ENCODE peak calls at places on chromosomes 6 and 20, in seven cellular contexts. One of them, this sample, is unnamed.

GRCh38 chr6:166950443-166950821 is 5.9 kb downstream of the RNASET2 start:
- DNase-seq in GM12878: no peak
- DNase-seq in WTC11: no peak
- DNase-seq in NB4: no peak
- DNase-seq in A549: no peak
- DNase-seq in HCT116: no peak
- DNase-seq in K562: no peak
- DNase-seq in this sample: no peak

GRCh38 chr20:48728042-48728837 is 99.6 kb downstream of the PREX1 start:
- DNase-seq in GM12878: no peak
- DNase-seq in WTC11: no peak
- DNase-seq in NB4: no peak
- DNase-seq in A549: no peak
- DNase-seq in HCT116: no peak
- DNase-seq in K562: no peak
- DNase-seq in this sample: no peak

GRCh38 chr20:61819921-61820825 is 245.5 kb downstream of the TAF4 start:
- DNase-seq in GM12878: no peak
- DNase-seq in WTC11: no peak
- DNase-seq in NB4: no peak
- DNase-seq in A549: no peak
- DNase-seq in HCT116: no peak
- DNase-seq in K562: no peak
- DNase-seq in this sample: no peak

GRCh38 chr6:149268768-149269167 is 48.7 kb upstream of the TAB2 start:
- DNase-seq in GM12878: no peak
- DNase-seq in WTC11: no peak
- DNase-seq in NB4: no peak
- DNase-seq in A549: no peak
- DNase-seq in HCT116: no peak
- DNase-seq in K562: no peak
- DNase-seq in this sample: no peak

GRCh38 chr20:58135441-58136170 is 92.8 kb downstream of the ANKRD60 start:
- DNase-seq in GM12878: no peak
- DNase-seq in WTC11: no peak
- DNase-seq in NB4: no peak
- DNase-seq in A549: no peak
- DNase-seq in HCT116: no peak
- DNase-seq in K562: no peak
- DNase-seq in this sample: no peak

GRCh38 chr6:117072134-117072533 is 193.2 kb upstream of the VGLL2 start:
- DNase-seq in GM12878: no peak
- DNase-seq in WTC11: no peak
- DNase-seq in NB4: no peak
- DNase-seq in A549: no peak
- DNase-seq in HCT116: no peak
- DNase-seq in K562: no peak
- DNase-seq in this sample: no peak

GRCh38 chr6:52548353-52548713 is 28.5 kb downstream of the TRAM2 start:
- DNase-seq in GM12878: no peak
- DNase-seq in WTC11: no peak
- DNase-seq in NB4: peak; percentile 8
- DNase-seq in A549: no peak
- DNase-seq in HCT116: no peak
- DNase-seq in K562: no peak
- DNase-seq in this sample: no peak

GRCh38 chr20:61807426-61808160 is 258.1 kb downstream of the TAF4 start:
- DNase-seq in GM12878: no peak
- DNase-seq in WTC11: peak; percentile 4
- DNase-seq in NB4: no peak
- DNase-seq in A549: no peak
- DNase-seq in HCT116: no peak
- DNase-seq in K562: no peak
- DNase-seq in this sample: no peak

GRCh38 chr20:61589055-61589385 is 337.0 kb downstream of the CDH4 start:
- DNase-seq in GM12878: no peak
- DNase-seq in WTC11: no peak
- DNase-seq in NB4: no peak
- DNase-seq in A549: peak; percentile 12
- DNase-seq in HCT116: no peak
- DNase-seq in K562: no peak
- DNase-seq in this sample: no peak

GRCh38 chr6:44811456-44811855 is 423.9 kb downstream of the CDC5L start:
- DNase-seq in GM12878: no peak
- DNase-seq in WTC11: no peak
- DNase-seq in NB4: no peak
- DNase-seq in A549: no peak
- DNase-seq in HCT116: no peak
- DNase-seq in K562: no peak
- DNase-seq in this sample: no peak

GRCh38 chr6:55937227-55937626 is 61.8 kb upstream of the BMP5 start:
- DNase-seq in GM12878: no peak
- DNase-seq in WTC11: no peak
- DNase-seq in NB4: peak; percentile 49
- DNase-seq in A549: no peak
- DNase-seq in HCT116: no peak
- DNase-seq in K562: no peak
- DNase-seq in this sample: no peak

GRCh38 chr6:104957301-104958177 is 632 bp downstream of the LIN28B start:
- DNase-seq in GM12878: no peak
- DNase-seq in WTC11: peak; percentile 66
- DNase-seq in NB4: peak; percentile 66
- DNase-seq in A549: peak; percentile 19
- DNase-seq in HCT116: no peak
- DNase-seq in K562: peak; percentile 55
- DNase-seq in this sample: peak; percentile 72

GRCh38 chr6:62652692-62653328 is 366.8 kb upstream of the KHDRBS2 start:
- DNase-seq in GM12878: no peak
- DNase-seq in WTC11: no peak
- DNase-seq in NB4: peak; percentile 26
- DNase-seq in A549: no peak
- DNase-seq in HCT116: peak; percentile 15
- DNase-seq in K562: no peak
- DNase-seq in this sample: no peak

GRCh38 chr20:13234961-13235360 is 13.9 kb downstream of the ISM1 start:
- DNase-seq in GM12878: no peak
- DNase-seq in WTC11: no peak
- DNase-seq in NB4: no peak
- DNase-seq in A549: no peak
- DNase-seq in HCT116: no peak
- DNase-seq in K562: no peak
- DNase-seq in this sample: no peak

GRCh38 chr20:35698298-35699126 is 640 bp downstream of the NFS1 start:
- DNase-seq in GM12878: no peak
- DNase-seq in WTC11: no peak
- DNase-seq in NB4: peak; percentile 61
- DNase-seq in A549: peak; percentile 33
- DNase-seq in HCT116: no peak
- DNase-seq in K562: peak; percentile 53
- DNase-seq in this sample: peak; percentile 50
- TF ChIP-seq MAX in GM12878: no peak
- TF ChIP-seq MAX in WTC11: no peak
- TF ChIP-seq MAX in NB4: no peak
- TF ChIP-seq MAX in A549: no peak
- TF ChIP-seq MAX in HCT116: no peak
- TF ChIP-seq MAX in K562: no peak
- TF ChIP-seq MAX in this sample: no peak

GRCh38 chr20:50381771-50382593 is 128.2 kb upstream of the PTPN1 start:
- DNase-seq in GM12878: peak; percentile 30
- DNase-seq in WTC11: no peak
- DNase-seq in NB4: peak; percentile 29
- DNase-seq in A549: no peak
- DNase-seq in HCT116: no peak
- DNase-seq in K562: no peak
- DNase-seq in this sample: no peak
- TF ChIP-seq MAX in GM12878: no peak
- TF ChIP-seq MAX in WTC11: no peak
- TF ChIP-seq MAX in NB4: peak; percentile 37
- TF ChIP-seq MAX in A549: no peak
- TF ChIP-seq MAX in HCT116: no peak
- TF ChIP-seq MAX in K562: no peak
- TF ChIP-seq MAX in this sample: no peak

GRCh38 chr6:32112436-32112980 is 3.4 kb upstream of the TNXB start:
- DNase-seq in GM12878: no peak
- DNase-seq in WTC11: no peak
- DNase-seq in NB4: no peak
- DNase-seq in A549: no peak
- DNase-seq in HCT116: no peak
- DNase-seq in K562: no peak
- DNase-seq in this sample: no peak

GRCh38 chr6:32113386-32114352 is 4.5 kb upstream of the TNXB start:
- DNase-seq in GM12878: no peak
- DNase-seq in WTC11: peak; percentile 70
- DNase-seq in NB4: no peak
- DNase-seq in A549: peak; percentile 34
- DNase-seq in HCT116: no peak
- DNase-seq in K562: peak; percentile 63
- DNase-seq in this sample: no peak

GRCh38 chr6:32116674-32117073 is 7.5 kb upstream of the TNXB start:
- DNase-seq in GM12878: no peak
- DNase-seq in WTC11: no peak
- DNase-seq in NB4: peak; percentile 44
- DNase-seq in A549: peak; percentile 51
- DNase-seq in HCT116: no peak
- DNase-seq in K562: peak; percentile 74
- DNase-seq in this sample: no peak

GRCh38 chr6:32115623-32116022 is 6.5 kb upstream of the TNXB start:
- DNase-seq in GM12878: no peak
- DNase-seq in WTC11: no peak
- DNase-seq in NB4: no peak
- DNase-seq in A549: no peak
- DNase-seq in HCT116: no peak
- DNase-seq in K562: no peak
- DNase-seq in this sample: no peak

GRCh38 chr6:32114853-32115252 is 5.7 kb upstream of the TNXB start:
- DNase-seq in GM12878: no peak
- DNase-seq in WTC11: no peak
- DNase-seq in NB4: no peak
- DNase-seq in A549: no peak
- DNase-seq in HCT116: no peak
- DNase-seq in K562: no peak
- DNase-seq in this sample: no peak
- TF ChIP-seq MAX in GM12878: no peak
- TF ChIP-seq MAX in WTC11: no peak
- TF ChIP-seq MAX in NB4: no peak
- TF ChIP-seq MAX in A549: no peak
- TF ChIP-seq MAX in HCT116: no peak
- TF ChIP-seq MAX in K562: no peak
- TF ChIP-seq MAX in this sample: no peak

GRCh38 chr6:140376209-140376608 is 1001.8 kb upstream of the CITED2 start:
- DNase-seq in GM12878: no peak
- DNase-seq in WTC11: no peak
- DNase-seq in NB4: no peak
- DNase-seq in A549: no peak
- DNase-seq in HCT116: no peak
- DNase-seq in K562: no peak
- DNase-seq in this sample: no peak

GRCh38 chr6:140382351-140382750 is 1007.9 kb upstream of the CITED2 start:
- DNase-seq in GM12878: no peak
- DNase-seq in WTC11: no peak
- DNase-seq in NB4: no peak
- DNase-seq in A549: no peak
- DNase-seq in HCT116: no peak
- DNase-seq in K562: no peak
- DNase-seq in this sample: no peak

GRCh38 chr6:140385686-140386085 is 1011.2 kb upstream of the CITED2 start:
- DNase-seq in GM12878: no peak
- DNase-seq in WTC11: no peak
- DNase-seq in NB4: no peak
- DNase-seq in A549: no peak
- DNase-seq in HCT116: no peak
- DNase-seq in K562: no peak
- DNase-seq in this sample: no peak

GRCh38 chr6:140380371-140381218 is 1006.1 kb upstream of the CITED2 start:
- DNase-seq in GM12878: no peak
- DNase-seq in WTC11: no peak
- DNase-seq in NB4: peak; percentile 14
- DNase-seq in A549: no peak
- DNase-seq in HCT116: no peak
- DNase-seq in K562: no peak
- DNase-seq in this sample: no peak

DNA sequence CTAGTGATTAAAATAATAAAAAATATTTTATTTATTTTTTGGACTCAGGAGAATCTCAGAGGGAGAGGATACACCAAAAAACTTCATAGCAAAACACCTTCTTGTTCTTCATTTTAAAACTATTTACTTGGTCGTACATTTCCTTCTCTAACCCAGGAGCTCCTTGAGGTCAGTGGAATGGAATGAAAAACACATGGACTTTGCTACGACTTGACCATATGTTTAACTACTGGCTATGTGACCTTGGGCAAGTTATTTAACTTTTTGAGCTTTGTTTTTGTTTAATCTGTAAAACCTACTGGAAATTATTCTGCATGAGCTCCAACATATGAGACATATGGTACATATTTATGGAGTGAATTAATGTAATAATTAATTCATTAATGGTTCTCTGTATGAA is 1005.5 kb upstream of the CITED2 start:
- DNase-seq in GM12878: no peak
- DNase-seq in WTC11: no peak
- DNase-seq in NB4: no peak
- DNase-seq in A549: no peak
- DNase-seq in HCT116: no peak
- DNase-seq in K562: no peak
- DNase-seq in this sample: no peak
- TF ChIP-seq MAX in GM12878: no peak
- TF ChIP-seq MAX in WTC11: no peak
- TF ChIP-seq MAX in NB4: no peak
- TF ChIP-seq MAX in A549: no peak
- TF ChIP-seq MAX in HCT116: no peak
- TF ChIP-seq MAX in K562: no peak
- TF ChIP-seq MAX in this sample: no peak

GRCh38 chr20:36919715-36920333 is 31.7 kb downstream of the SAMHD1 start:
- DNase-seq in GM12878: peak; percentile 13
- DNase-seq in WTC11: no peak
- DNase-seq in NB4: peak; percentile 69
- DNase-seq in A549: peak; percentile 50
- DNase-seq in HCT116: peak; percentile 49
- DNase-seq in K562: peak; percentile 62
- DNase-seq in this sample: no peak

GRCh38 chr20:36920334-36920730 is 31.2 kb downstream of the SAMHD1 start:
- DNase-seq in GM12878: no peak
- DNase-seq in WTC11: no peak
- DNase-seq in NB4: no peak
- DNase-seq in A549: no peak
- DNase-seq in HCT116: no peak
- DNase-seq in K562: no peak
- DNase-seq in this sample: no peak

GRCh38 chr20:36917943-36918342 is 33.6 kb downstream of the SAMHD1 start:
- DNase-seq in GM12878: no peak
- DNase-seq in WTC11: no peak
- DNase-seq in NB4: no peak
- DNase-seq in A549: no peak
- DNase-seq in HCT116: no peak
- DNase-seq in K562: no peak
- DNase-seq in this sample: no peak

GRCh38 chr20:36917240-36917639 is 34.3 kb downstream of the SAMHD1 start:
- DNase-seq in GM12878: no peak
- DNase-seq in WTC11: no peak
- DNase-seq in NB4: no peak
- DNase-seq in A549: no peak
- DNase-seq in HCT116: no peak
- DNase-seq in K562: no peak
- DNase-seq in this sample: no peak

GRCh38 chr20:36916199-36916598 is 35.3 kb downstream of the SAMHD1 start:
- DNase-seq in GM12878: no peak
- DNase-seq in WTC11: no peak
- DNase-seq in NB4: no peak
- DNase-seq in A549: no peak
- DNase-seq in HCT116: no peak
- DNase-seq in K562: no peak
- DNase-seq in this sample: no peak
- TF ChIP-seq MAX in GM12878: no peak
- TF ChIP-seq MAX in WTC11: no peak
- TF ChIP-seq MAX in NB4: no peak
- TF ChIP-seq MAX in A549: no peak
- TF ChIP-seq MAX in HCT116: no peak
- TF ChIP-seq MAX in K562: no peak
- TF ChIP-seq MAX in this sample: no peak

This sample was measured in H1.